ENCODE peak calls at places on chromosomes 16 and 17, in eight cellular contexts. One of them, this sample, is unnamed.

GRCh38 chr16:28090646-28091377 is 27.3 kb upstream of the GSG1L start:
- DNase-seq in left colon: no peak
- DNase-seq in HFF-Myc: no peak
- DNase-seq in Caco-2: no peak
- DNase-seq in GM10248: no peak
- DNase-seq in AML-193: no peak
- DNase-seq in cardiac fibroblast: peak; percentile 64
- DNase-seq in RCC 7860: peak; percentile 75
- DNase-seq in this sample: no peak

GRCh38 chr16:77374384-77374783 is 60.5 kb downstream of the ADAMTS18 start:
- DNase-seq in left colon: no peak
- DNase-seq in HFF-Myc: no peak
- DNase-seq in Caco-2: no peak
- DNase-seq in GM10248: no peak
- DNase-seq in AML-193: no peak
- DNase-seq in cardiac fibroblast: no peak
- DNase-seq in RCC 7860: no peak
- DNase-seq in this sample: peak; percentile 7

GRCh38 chr16:78504391-78504945 is 405.0 kb downstream of the WWOX start:
- DNase-seq in left colon: no peak
- DNase-seq in HFF-Myc: no peak
- DNase-seq in Caco-2: no peak
- DNase-seq in GM10248: no peak
- DNase-seq in AML-193: no peak
- DNase-seq in cardiac fibroblast: no peak
- DNase-seq in RCC 7860: no peak
- DNase-seq in this sample: no peak

GRCh38 chr16:56931253-56931768 is 631 bp upstream of the HERPUD1 start:
- DNase-seq in left colon: peak; percentile 85
- DNase-seq in HFF-Myc: no peak
- DNase-seq in Caco-2: peak; percentile 69
- DNase-seq in GM10248: peak; percentile 80
- DNase-seq in AML-193: peak; percentile 46
- DNase-seq in cardiac fibroblast: no peak
- DNase-seq in RCC 7860: no peak
- DNase-seq in this sample: peak; percentile 55

GRCh38 chr17:40348562-40349476 is 15.7 kb downstream of the GJD3 start:
- DNase-seq in left colon: peak; percentile 56
- DNase-seq in HFF-Myc: no peak
- DNase-seq in Caco-2: no peak
- DNase-seq in GM10248: no peak
- DNase-seq in AML-193: no peak
- DNase-seq in cardiac fibroblast: no peak
- DNase-seq in RCC 7860: no peak
- DNase-seq in this sample: no peak

GRCh38 chr17:12519956-12520594 is 145.6 kb upstream of the MYOCD start:
- DNase-seq in left colon: no peak
- DNase-seq in HFF-Myc: no peak
- DNase-seq in Caco-2: no peak
- DNase-seq in GM10248: no peak
- DNase-seq in AML-193: no peak
- DNase-seq in cardiac fibroblast: peak; percentile 15
- DNase-seq in RCC 7860: no peak
- DNase-seq in this sample: no peak

GRCh38 chr17:29073045-29073444 is 30.1 kb downstream of the PIPOX start:
- DNase-seq in left colon: no peak
- DNase-seq in HFF-Myc: no peak
- DNase-seq in Caco-2: no peak
- DNase-seq in GM10248: no peak
- DNase-seq in AML-193: no peak
- DNase-seq in cardiac fibroblast: no peak
- DNase-seq in RCC 7860: no peak
- DNase-seq in this sample: no peak

GRCh38 chr17:20922128-20922670 is 120.6 kb downstream of the USP22 start:
- DNase-seq in left colon: no peak
- DNase-seq in HFF-Myc: peak; percentile 35
- DNase-seq in Caco-2: no peak
- DNase-seq in GM10248: no peak
- DNase-seq in AML-193: no peak
- DNase-seq in cardiac fibroblast: peak; percentile 66
- DNase-seq in RCC 7860: peak; percentile 8
- DNase-seq in this sample: no peak

GRCh38 chr16:80620656-80621605 is 80.1 kb downstream of the DYNLRB2 start:
- DNase-seq in left colon: no peak
- DNase-seq in HFF-Myc: no peak
- DNase-seq in Caco-2: no peak
- DNase-seq in GM10248: no peak
- DNase-seq in AML-193: no peak
- DNase-seq in cardiac fibroblast: no peak
- DNase-seq in RCC 7860: no peak
- DNase-seq in this sample: no peak

GRCh38 chr17:17149520-17150449 is 56.3 kb downstream of the PLD6 start:
- DNase-seq in left colon: no peak
- DNase-seq in HFF-Myc: no peak
- DNase-seq in Caco-2: no peak
- DNase-seq in GM10248: no peak
- DNase-seq in AML-193: no peak
- DNase-seq in cardiac fibroblast: no peak
- DNase-seq in RCC 7860: no peak
- DNase-seq in this sample: no peak

GRCh38 chr16:3182608-3183444 is 5.2 kb upstream of the OR1F1 start:
- DNase-seq in left colon: no peak
- DNase-seq in HFF-Myc: no peak
- DNase-seq in Caco-2: no peak
- DNase-seq in GM10248: peak; percentile 40
- DNase-seq in AML-193: no peak
- DNase-seq in cardiac fibroblast: peak; percentile 86
- DNase-seq in RCC 7860: peak; percentile 82
- DNase-seq in this sample: no peak

GRCh38 chr16:88589441-88589840 is 19.2 kb downstream of the ZC3H18 start:
- DNase-seq in left colon: no peak
- DNase-seq in HFF-Myc: no peak
- DNase-seq in Caco-2: no peak
- DNase-seq in GM10248: no peak
- DNase-seq in AML-193: no peak
- DNase-seq in cardiac fibroblast: no peak
- DNase-seq in RCC 7860: no peak
- DNase-seq in this sample: no peak

GRCh38 chr17:7060165-7060890 is 16.4 kb upstream of the SLC16A11 start:
- DNase-seq in left colon: no peak
- DNase-seq in HFF-Myc: no peak
- DNase-seq in Caco-2: no peak
- DNase-seq in GM10248: no peak
- DNase-seq in AML-193: no peak
- DNase-seq in cardiac fibroblast: peak; percentile 95
- DNase-seq in RCC 7860: peak; percentile 98
- DNase-seq in this sample: peak; percentile 73

GRCh38 chr17:27236710-27237315 is 57.1 kb upstream of the WSB1 start:
- DNase-seq in left colon: peak; percentile 68
- DNase-seq in HFF-Myc: peak; percentile 56
- DNase-seq in Caco-2: peak; percentile 69
- DNase-seq in GM10248: peak; percentile 64
- DNase-seq in AML-193: peak; percentile 81
- DNase-seq in cardiac fibroblast: peak; percentile 88
- DNase-seq in RCC 7860: peak; percentile 44
- DNase-seq in this sample: peak; percentile 74

GRCh38 chr17:47275245-47275984 is 21.8 kb downstream of the ITGB3 start:
- DNase-seq in left colon: peak; percentile 84
- DNase-seq in HFF-Myc: peak; percentile 94
- DNase-seq in Caco-2: peak; percentile 53
- DNase-seq in GM10248: no peak
- DNase-seq in AML-193: no peak
- DNase-seq in cardiac fibroblast: peak; percentile 66
- DNase-seq in RCC 7860: peak; percentile 79
- DNase-seq in this sample: peak; percentile 28

GRCh38 chr16:1290032-1290431 is 19.4 kb upstream of the UBE2I start:
- DNase-seq in left colon: no peak
- DNase-seq in HFF-Myc: no peak
- DNase-seq in Caco-2: no peak
- DNase-seq in GM10248: no peak
- DNase-seq in AML-193: no peak
- DNase-seq in cardiac fibroblast: no peak
- DNase-seq in RCC 7860: no peak
- DNase-seq in this sample: no peak

GRCh38 chr17:2390199-2390880 is 10.5 kb downstream of the MNT start:
- DNase-seq in left colon: no peak
- DNase-seq in HFF-Myc: no peak
- DNase-seq in Caco-2: no peak
- DNase-seq in GM10248: no peak
- DNase-seq in AML-193: no peak
- DNase-seq in cardiac fibroblast: no peak
- DNase-seq in RCC 7860: no peak
- DNase-seq in this sample: no peak

GRCh38 chr17:81032641-81033422 is 2.1 kb upstream of the BAIAP2 start:
- DNase-seq in left colon: no peak
- DNase-seq in HFF-Myc: no peak
- DNase-seq in Caco-2: no peak
- DNase-seq in GM10248: no peak
- DNase-seq in AML-193: no peak
- DNase-seq in cardiac fibroblast: no peak
- DNase-seq in RCC 7860: no peak
- DNase-seq in this sample: no peak

GRCh38 chr16:87080571-87081167 is 236.5 kb downstream of the C16orf95 start:
- DNase-seq in left colon: no peak
- DNase-seq in HFF-Myc: no peak
- DNase-seq in Caco-2: no peak
- DNase-seq in GM10248: no peak
- DNase-seq in AML-193: no peak
- DNase-seq in cardiac fibroblast: no peak
- DNase-seq in RCC 7860: no peak
- DNase-seq in this sample: no peak

GRCh38 chr16:23414731-23415130 is 38.3 kb downstream of the COG7 start:
- DNase-seq in left colon: no peak
- DNase-seq in HFF-Myc: no peak
- DNase-seq in Caco-2: no peak
- DNase-seq in GM10248: no peak
- DNase-seq in AML-193: no peak
- DNase-seq in cardiac fibroblast: no peak
- DNase-seq in RCC 7860: no peak
- DNase-seq in this sample: no peak

GRCh38 chr16:69286941-69287713 is 24.0 kb upstream of the VPS4A start:
- DNase-seq in left colon: no peak
- DNase-seq in HFF-Myc: peak; percentile 58
- DNase-seq in Caco-2: no peak
- DNase-seq in GM10248: peak; percentile 56
- DNase-seq in AML-193: peak; percentile 66
- DNase-seq in cardiac fibroblast: peak; percentile 86
- DNase-seq in RCC 7860: peak; percentile 44
- DNase-seq in this sample: peak; percentile 56

GRCh38 chr16:24255446-24256352 is at the start of gene CACNG3:
- DNase-seq in left colon: peak; percentile 27
- DNase-seq in HFF-Myc: no peak
- DNase-seq in Caco-2: peak; percentile 45
- DNase-seq in GM10248: peak; percentile 74
- DNase-seq in AML-193: peak; percentile 24
- DNase-seq in cardiac fibroblast: peak; percentile 32
- DNase-seq in RCC 7860: no peak
- DNase-seq in this sample: no peak

GRCh38 chr17:56902350-56902749 is 11.5 kb downstream of the TRIM25 start:
- DNase-seq in left colon: no peak
- DNase-seq in HFF-Myc: no peak
- DNase-seq in Caco-2: no peak
- DNase-seq in GM10248: no peak
- DNase-seq in AML-193: no peak
- DNase-seq in cardiac fibroblast: peak; percentile 51
- DNase-seq in RCC 7860: peak; percentile 92
- DNase-seq in this sample: peak; percentile 56

GRCh38 chr16:12092347-12092882 is 115.9 kb downstream of the SNX29 start:
- DNase-seq in left colon: peak; percentile 4
- DNase-seq in HFF-Myc: peak; percentile 50
- DNase-seq in Caco-2: no peak
- DNase-seq in GM10248: no peak
- DNase-seq in AML-193: no peak
- DNase-seq in cardiac fibroblast: peak; percentile 79
- DNase-seq in RCC 7860: peak; percentile 59
- DNase-seq in this sample: peak; percentile 35

GRCh38 chr16:23380501-23380951 is 72.5 kb downstream of the COG7 start:
- DNase-seq in left colon: no peak
- DNase-seq in HFF-Myc: no peak
- DNase-seq in Caco-2: no peak
- DNase-seq in GM10248: no peak
- DNase-seq in AML-193: no peak
- DNase-seq in cardiac fibroblast: no peak
- DNase-seq in RCC 7860: no peak
- DNase-seq in this sample: no peak

GRCh38 chr16:87895641-87896141 is 26.4 kb upstream of the SLC7A5 start:
- DNase-seq in left colon: peak; percentile 41
- DNase-seq in HFF-Myc: no peak
- DNase-seq in Caco-2: no peak
- DNase-seq in GM10248: peak; percentile 70
- DNase-seq in AML-193: peak; percentile 30
- DNase-seq in cardiac fibroblast: peak; percentile 57
- DNase-seq in RCC 7860: no peak
- DNase-seq in this sample: no peak